ENCODE peak calls at places on chromosomes 16 and 17, in six cellular contexts. One of them, this sample, is unnamed.
A peak's percentile ranks its signal among the peaks of the same experiment; 100 is the strongest.

GRCh38 chr17:11039342-11039741 is 201.5 kb upstream of the PIRT start:
- DNase-seq in astrocyte of the cerebellum: no peak
- DNase-seq in left lung: no peak
- DNase-seq in fibroblast of villous mesenchyme: no peak
- DNase-seq in IMR-90: no peak
- DNase-seq in tibial artery: no peak
- DNase-seq in this sample: no peak

GRCh38 chr17:3960764-3961163 is 3.5 kb downstream of the ATP2A3 start:
- DNase-seq in left lung: no peak
- DNase-seq in fibroblast of villous mesenchyme: peak; percentile 22
- DNase-seq in IMR-90: peak; percentile 55
- DNase-seq in tibial artery: no peak
- DNase-seq in astrocyte of the cerebellum: no peak
- DNase-seq in this sample: no peak

GRCh38 chr17:57363998-57364645 is 107.8 kb downstream of the MSI2 start:
- DNase-seq in fibroblast of villous mesenchyme: no peak
- DNase-seq in tibial artery: no peak
- DNase-seq in astrocyte of the cerebellum: no peak
- DNase-seq in left lung: no peak
- DNase-seq in IMR-90: no peak
- DNase-seq in this sample: no peak

GRCh38 chr17:50279181-50279526 is 4.9 kb downstream of the TMEM92 start:
- DNase-seq in left lung: no peak
- DNase-seq in tibial artery: no peak
- DNase-seq in IMR-90: peak; percentile 38
- DNase-seq in fibroblast of villous mesenchyme: no peak
- DNase-seq in astrocyte of the cerebellum: no peak
- DNase-seq in this sample: no peak

GRCh38 chr16:23865853-23866252 is 30.1 kb downstream of the PRKCB start:
- DNase-seq in astrocyte of the cerebellum: no peak
- DNase-seq in tibial artery: no peak
- DNase-seq in IMR-90: no peak
- DNase-seq in left lung: no peak
- DNase-seq in fibroblast of villous mesenchyme: no peak
- DNase-seq in this sample: no peak

GRCh38 chr17:55625516-55625915 is 97.1 kb downstream of the TMEM100 start:
- DNase-seq in astrocyte of the cerebellum: no peak
- DNase-seq in left lung: no peak
- DNase-seq in tibial artery: no peak
- DNase-seq in IMR-90: no peak
- DNase-seq in fibroblast of villous mesenchyme: no peak
- DNase-seq in this sample: no peak

GRCh38 chr17:80365983-80366382 is 49.0 kb upstream of the ENDOV start:
- DNase-seq in left lung: peak; percentile 69
- DNase-seq in tibial artery: no peak
- DNase-seq in astrocyte of the cerebellum: no peak
- DNase-seq in IMR-90: no peak
- DNase-seq in fibroblast of villous mesenchyme: no peak
- DNase-seq in this sample: no peak

GRCh38 chr16:10961231-10961630 is 16.9 kb downstream of the CLEC16A start:
- DNase-seq in tibial artery: peak; percentile 77
- DNase-seq in fibroblast of villous mesenchyme: peak; percentile 87
- DNase-seq in astrocyte of the cerebellum: no peak
- DNase-seq in left lung: no peak
- DNase-seq in IMR-90: peak; percentile 95
- DNase-seq in this sample: peak; percentile 81

GRCh38 chr17:4631431-4631830 is 10.0 kb downstream of the ALOX15 start:
- DNase-seq in tibial artery: no peak
- DNase-seq in fibroblast of villous mesenchyme: no peak
- DNase-seq in left lung: no peak
- DNase-seq in IMR-90: no peak
- DNase-seq in astrocyte of the cerebellum: no peak
- DNase-seq in this sample: no peak

GRCh38 chr16:55809386-55809785 is 23.5 kb downstream of the CES1 start:
- DNase-seq in astrocyte of the cerebellum: no peak
- DNase-seq in left lung: no peak
- DNase-seq in tibial artery: no peak
- DNase-seq in fibroblast of villous mesenchyme: no peak
- DNase-seq in IMR-90: no peak
- DNase-seq in this sample: no peak

GRCh38 chr17:70168979-70169706 is at the start of gene KCNJ2:
- DNase-seq in left lung: peak; percentile 99
- DNase-seq in astrocyte of the cerebellum: no peak
- DNase-seq in fibroblast of villous mesenchyme: peak; percentile 75
- DNase-seq in tibial artery: peak; percentile 88
- DNase-seq in IMR-90: peak; percentile 79
- DNase-seq in this sample: peak; percentile 63

GRCh38 chr16:49767998-49768397 is 87.9 kb downstream of the ZNF423 start:
- DNase-seq in tibial artery: no peak
- DNase-seq in left lung: no peak
- DNase-seq in fibroblast of villous mesenchyme: no peak
- DNase-seq in IMR-90: no peak
- DNase-seq in astrocyte of the cerebellum: no peak
- DNase-seq in this sample: no peak

GRCh38 chr16:15415411-15416070 is 18.8 kb upstream of the BMERB1 start:
- DNase-seq in fibroblast of villous mesenchyme: no peak
- DNase-seq in IMR-90: peak; percentile 38
- DNase-seq in astrocyte of the cerebellum: no peak
- DNase-seq in left lung: no peak
- DNase-seq in tibial artery: no peak
- DNase-seq in this sample: no peak

GRCh38 chr16:30570621-30571443 is 682 bp downstream of the ZNF688 start:
- DNase-seq in tibial artery: peak; percentile 76
- DNase-seq in fibroblast of villous mesenchyme: peak; percentile 40
- DNase-seq in left lung: no peak
- DNase-seq in IMR-90: peak; percentile 28
- DNase-seq in astrocyte of the cerebellum: no peak
- DNase-seq in this sample: peak; percentile 25

GRCh38 chr17:42456223-42457106 is 2.2 kb upstream of the ATP6V0A1 start:
- DNase-seq in fibroblast of villous mesenchyme: peak; percentile 92
- DNase-seq in IMR-90: peak; percentile 83
- DNase-seq in tibial artery: no peak
- DNase-seq in left lung: no peak
- DNase-seq in astrocyte of the cerebellum: peak; percentile 73
- DNase-seq in this sample: peak; percentile 89

GRCh38 chr16:813204-813915 is 12.8 kb upstream of the GNG13 start:
- DNase-seq in IMR-90: peak; percentile 8
- DNase-seq in fibroblast of villous mesenchyme: peak; percentile 17
- DNase-seq in left lung: no peak
- DNase-seq in astrocyte of the cerebellum: no peak
- DNase-seq in tibial artery: no peak
- DNase-seq in this sample: peak; percentile 21

GRCh38 chr16:8960788-8961109 is 3.0 kb downstream of the USP7 start:
- DNase-seq in tibial artery: no peak
- DNase-seq in IMR-90: no peak
- DNase-seq in left lung: no peak
- DNase-seq in astrocyte of the cerebellum: no peak
- DNase-seq in fibroblast of villous mesenchyme: no peak
- DNase-seq in this sample: no peak

GRCh38 chr16:21713549-21714368 is 50.0 kb downstream of the OTOA start:
- DNase-seq in IMR-90: no peak
- DNase-seq in fibroblast of villous mesenchyme: no peak
- DNase-seq in tibial artery: no peak
- DNase-seq in astrocyte of the cerebellum: no peak
- DNase-seq in left lung: no peak
- DNase-seq in this sample: no peak

GRCh38 chr16:82772215-82772614 is 145.4 kb downstream of the CDH13 start:
- DNase-seq in tibial artery: no peak
- DNase-seq in astrocyte of the cerebellum: no peak
- DNase-seq in IMR-90: no peak
- DNase-seq in fibroblast of villous mesenchyme: no peak
- DNase-seq in left lung: no peak
- DNase-seq in this sample: no peak

GRCh38 chr17:29622337-29623282 is at the start of gene CORO6:
- DNase-seq in astrocyte of the cerebellum: no peak
- DNase-seq in fibroblast of villous mesenchyme: peak; percentile 42
- DNase-seq in IMR-90: peak; percentile 23
- DNase-seq in tibial artery: peak; percentile 84
- DNase-seq in left lung: peak; percentile 89
- DNase-seq in this sample: peak; percentile 37

GRCh38 chr17:50169121-50169764 is 3.4 kb downstream of the SGCA start:
- DNase-seq in IMR-90: peak; percentile 74
- DNase-seq in astrocyte of the cerebellum: peak; percentile 43
- DNase-seq in fibroblast of villous mesenchyme: peak; percentile 79
- DNase-seq in left lung: peak; percentile 56
- DNase-seq in tibial artery: no peak
- DNase-seq in this sample: peak; percentile 82

GRCh38 chr16:80803341-80804060 is 897 bp downstream of the CDYL2 start:
- DNase-seq in tibial artery: no peak
- DNase-seq in left lung: peak; percentile 87
- DNase-seq in IMR-90: no peak
- DNase-seq in astrocyte of the cerebellum: no peak
- DNase-seq in fibroblast of villous mesenchyme: peak; percentile 14
- DNase-seq in this sample: no peak
- TF ChIP-seq CTCF in tibial artery: no peak
- TF ChIP-seq CTCF in left lung: peak; percentile 28
- TF ChIP-seq CTCF in IMR-90: peak; percentile 50
- TF ChIP-seq CTCF in astrocyte of the cerebellum: peak; percentile 72
- TF ChIP-seq CTCF in fibroblast of villous mesenchyme: peak; percentile 53
- TF ChIP-seq CTCF in this sample: peak; percentile 46

GRCh38 chr16:2963074-2963610 is 933 bp upstream of the KREMEN2 start:
- DNase-seq in fibroblast of villous mesenchyme: no peak
- DNase-seq in IMR-90: no peak
- DNase-seq in tibial artery: no peak
- DNase-seq in astrocyte of the cerebellum: no peak
- DNase-seq in left lung: no peak
- DNase-seq in this sample: no peak

GRCh38 chr16:2964416-2965223 is 545 bp downstream of the KREMEN2 start:
- DNase-seq in left lung: peak; percentile 89
- DNase-seq in tibial artery: no peak
- DNase-seq in fibroblast of villous mesenchyme: no peak
- DNase-seq in astrocyte of the cerebellum: no peak
- DNase-seq in IMR-90: no peak
- DNase-seq in this sample: no peak

GRCh38 chr16:2962334-2963073 is 1.6 kb upstream of the KREMEN2 start:
- DNase-seq in tibial artery: no peak
- DNase-seq in IMR-90: no peak
- DNase-seq in astrocyte of the cerebellum: no peak
- DNase-seq in left lung: no peak
- DNase-seq in fibroblast of villous mesenchyme: no peak
- DNase-seq in this sample: no peak

GRCh38 chr16:2966043-2966802 is 2.1 kb downstream of the KREMEN2 start:
- DNase-seq in IMR-90: no peak
- DNase-seq in tibial artery: no peak
- DNase-seq in astrocyte of the cerebellum: no peak
- DNase-seq in fibroblast of villous mesenchyme: no peak
- DNase-seq in left lung: no peak
- DNase-seq in this sample: no peak

DNA sequence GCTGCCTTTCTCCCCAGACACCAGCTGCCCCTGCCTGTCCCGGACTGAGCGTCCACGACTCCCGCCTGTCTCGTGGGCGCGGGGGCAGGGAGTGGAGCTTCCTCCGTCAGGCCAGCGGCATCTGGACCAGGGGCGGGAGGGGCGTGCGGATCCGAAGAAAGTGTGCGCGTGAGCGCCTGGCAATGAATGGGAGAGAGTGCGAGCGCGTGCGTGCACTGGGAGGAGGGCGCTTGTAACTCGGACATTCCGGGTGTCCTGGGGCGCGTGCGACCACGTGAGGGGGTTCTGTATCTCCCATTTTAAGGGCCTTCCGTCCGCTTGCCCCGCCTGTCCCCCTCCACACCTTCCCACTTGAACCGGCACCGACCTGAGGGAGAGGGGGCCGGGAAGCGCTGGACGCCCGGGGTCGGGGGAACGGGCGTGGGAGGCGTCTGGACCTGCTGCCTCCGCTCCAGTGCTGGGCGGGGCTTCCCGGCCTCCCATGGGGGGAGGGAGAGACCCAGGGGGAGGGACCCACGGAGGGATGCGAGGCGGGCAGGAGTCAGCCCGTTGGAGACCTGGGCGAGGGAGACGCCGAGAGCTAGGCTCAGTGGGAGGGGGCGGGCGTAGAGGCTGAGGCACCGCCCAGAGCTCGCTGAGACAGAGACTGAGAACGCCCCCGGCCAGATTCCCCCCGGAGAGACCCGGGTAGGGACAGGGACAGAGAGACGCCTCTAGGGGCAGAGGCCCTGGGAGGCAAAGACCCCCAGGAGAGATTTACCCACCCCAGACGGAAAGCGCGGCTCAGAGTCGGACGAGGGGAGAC is at the start of gene KREMEN2:
- DNase-seq in tibial artery: no peak
- DNase-seq in astrocyte of the cerebellum: no peak
- DNase-seq in fibroblast of villous mesenchyme: peak; percentile 22
- DNase-seq in left lung: peak; percentile 80
- DNase-seq in IMR-90: no peak
- DNase-seq in this sample: no peak
- TF ChIP-seq CTCF in tibial artery: no peak
- TF ChIP-seq CTCF in astrocyte of the cerebellum: no peak
- TF ChIP-seq CTCF in fibroblast of villous mesenchyme: no peak
- TF ChIP-seq CTCF in left lung: no peak
- TF ChIP-seq CTCF in IMR-90: no peak
- TF ChIP-seq CTCF in this sample: no peak

GRCh38 chr17:48486557-48486956 is 44.3 kb downstream of the HOXB1 start:
- DNase-seq in tibial artery: no peak
- DNase-seq in fibroblast of villous mesenchyme: peak; percentile 92
- DNase-seq in IMR-90: peak; percentile 100
- DNase-seq in left lung: no peak
- DNase-seq in astrocyte of the cerebellum: peak; percentile 100
- DNase-seq in this sample: peak; percentile 98
- TF ChIP-seq CTCF in tibial artery: no peak
- TF ChIP-seq CTCF in fibroblast of villous mesenchyme: peak; percentile 31
- TF ChIP-seq CTCF in IMR-90: peak; percentile 71
- TF ChIP-seq CTCF in left lung: no peak
- TF ChIP-seq CTCF in astrocyte of the cerebellum: peak; percentile 53
- TF ChIP-seq CTCF in this sample: peak; percentile 50

GRCh38 chr17:34081269-34081668 is 173.8 kb upstream of the CCL2 start:
- DNase-seq in astrocyte of the cerebellum: no peak
- DNase-seq in tibial artery: no peak
- DNase-seq in IMR-90: peak; percentile 6
- DNase-seq in left lung: no peak
- DNase-seq in fibroblast of villous mesenchyme: no peak
- DNase-seq in this sample: no peak
- TF ChIP-seq CTCF in astrocyte of the cerebellum: no peak
- TF ChIP-seq CTCF in tibial artery: no peak
- TF ChIP-seq CTCF in IMR-90: peak; percentile 41
- TF ChIP-seq CTCF in left lung: no peak
- TF ChIP-seq CTCF in fibroblast of villous mesenchyme: peak; percentile 13
- TF ChIP-seq CTCF in this sample: peak; percentile 24

DNA sequence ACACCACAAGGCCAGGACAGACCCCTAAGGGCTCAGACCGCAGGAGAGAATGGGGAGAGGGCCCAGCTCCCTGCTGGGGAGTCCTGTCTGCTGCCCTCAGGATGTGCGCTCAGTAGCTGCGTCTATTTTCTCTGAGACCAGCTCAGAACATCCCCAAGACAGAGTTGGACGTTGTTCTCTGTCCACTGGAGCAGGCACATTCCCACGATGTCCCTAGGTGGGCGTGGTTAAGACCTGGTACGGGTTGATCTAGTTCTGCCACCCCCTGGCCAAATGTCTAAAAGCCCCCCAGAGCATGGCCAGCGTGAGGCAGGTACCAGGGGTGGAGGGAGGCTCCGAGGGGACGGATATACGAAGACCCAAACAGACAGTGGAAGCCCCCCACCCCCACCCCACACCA is 842 bp upstream of the CALB2 start:
- DNase-seq in left lung: no peak
- DNase-seq in astrocyte of the cerebellum: no peak
- DNase-seq in IMR-90: no peak
- DNase-seq in fibroblast of villous mesenchyme: no peak
- DNase-seq in tibial artery: no peak
- DNase-seq in this sample: no peak
- TF ChIP-seq CTCF in left lung: no peak
- TF ChIP-seq CTCF in astrocyte of the cerebellum: no peak
- TF ChIP-seq CTCF in IMR-90: no peak
- TF ChIP-seq CTCF in fibroblast of villous mesenchyme: no peak
- TF ChIP-seq CTCF in tibial artery: no peak
- TF ChIP-seq CTCF in this sample: no peak

This sample was measured in fibroblast of the aortic adventitia.